ENCODE peak calls at places on chromosomes 5 and 9, in nine cellular contexts. One of them, this sample, is unnamed.

GRCh38 chr5:143685416-143685815 is 126.5 kb upstream of the HMHB1 start:
- DNase-seq in upper lobe of right lung: no peak
- DNase-seq in SK-N-SH: no peak
- DNase-seq in left lung: no peak
- DNase-seq in fibroblast of mammary gland: peak
- DNase-seq in GM12865: no peak
- DNase-seq in BE2C: no peak
- DNase-seq in CD8-positive, alpha-beta memory T cell: no peak
- DNase-seq in fibroblast of the aortic adventitia: peak
- DNase-seq in this sample: no peak

GRCh38 chr5:142597546-142598337 is 88.1 kb downstream of the FGF1 start:
- DNase-seq in left lung: no peak
- DNase-seq in BE2C: peak
- DNase-seq in upper lobe of right lung: no peak
- DNase-seq in fibroblast of the aortic adventitia: peak
- DNase-seq in GM12865: no peak
- DNase-seq in fibroblast of mammary gland: peak
- DNase-seq in CD8-positive, alpha-beta memory T cell: no peak
- DNase-seq in SK-N-SH: no peak
- DNase-seq in this sample: no peak

GRCh38 chr5:126577415-126577814 is 17.6 kb downstream of the ALDH7A1 start:
- DNase-seq in fibroblast of mammary gland: no peak
- DNase-seq in SK-N-SH: no peak
- DNase-seq in GM12865: no peak
- DNase-seq in CD8-positive, alpha-beta memory T cell: no peak
- DNase-seq in left lung: no peak
- DNase-seq in BE2C: no peak
- DNase-seq in fibroblast of the aortic adventitia: no peak
- DNase-seq in upper lobe of right lung: no peak
- DNase-seq in this sample: no peak

GRCh38 chr9:91711755-91712591 is 238.1 kb downstream of the ROR2 start:
- DNase-seq in fibroblast of the aortic adventitia: no peak
- DNase-seq in left lung: no peak
- DNase-seq in fibroblast of mammary gland: peak
- DNase-seq in BE2C: no peak
- DNase-seq in CD8-positive, alpha-beta memory T cell: peak
- DNase-seq in upper lobe of right lung: no peak
- DNase-seq in GM12865: peak
- DNase-seq in SK-N-SH: no peak
- DNase-seq in this sample: no peak

GRCh38 chr9:85453850-85454249 is 287.9 kb downstream of the AGTPBP1 start:
- DNase-seq in left lung: no peak
- DNase-seq in fibroblast of mammary gland: no peak
- DNase-seq in upper lobe of right lung: no peak
- DNase-seq in GM12865: no peak
- DNase-seq in fibroblast of the aortic adventitia: peak
- DNase-seq in SK-N-SH: no peak
- DNase-seq in CD8-positive, alpha-beta memory T cell: no peak
- DNase-seq in BE2C: no peak
- DNase-seq in this sample: no peak

GRCh38 chr9:120774719-120775118 is 18.5 kb downstream of the FBXW2 start:
- DNase-seq in fibroblast of mammary gland: no peak
- DNase-seq in GM12865: no peak
- DNase-seq in SK-N-SH: peak
- DNase-seq in upper lobe of right lung: no peak
- DNase-seq in CD8-positive, alpha-beta memory T cell: no peak
- DNase-seq in fibroblast of the aortic adventitia: no peak
- DNase-seq in left lung: no peak
- DNase-seq in BE2C: no peak
- DNase-seq in this sample: no peak

GRCh38 chr5:132211787-132212186 is 15.9 kb downstream of the P4HA2 start:
- DNase-seq in left lung: no peak
- DNase-seq in fibroblast of the aortic adventitia: peak
- DNase-seq in GM12865: no peak
- DNase-seq in fibroblast of mammary gland: no peak
- DNase-seq in upper lobe of right lung: no peak
- DNase-seq in BE2C: no peak
- DNase-seq in SK-N-SH: no peak
- DNase-seq in CD8-positive, alpha-beta memory T cell: no peak
- DNase-seq in this sample: no peak

GRCh38 chr9:124428751-124429529 is 13.7 kb upstream of the PSMB7 start:
- DNase-seq in BE2C: no peak
- DNase-seq in fibroblast of mammary gland: no peak
- DNase-seq in left lung: no peak
- DNase-seq in SK-N-SH: no peak
- DNase-seq in GM12865: no peak
- DNase-seq in CD8-positive, alpha-beta memory T cell: no peak
- DNase-seq in fibroblast of the aortic adventitia: no peak
- DNase-seq in upper lobe of right lung: no peak
- DNase-seq in this sample: no peak

GRCh38 chr5:141654298-141654697 is 3.1 kb upstream of the FCHSD1 start:
- DNase-seq in fibroblast of the aortic adventitia: peak
- DNase-seq in SK-N-SH: no peak
- DNase-seq in left lung: no peak
- DNase-seq in upper lobe of right lung: peak
- DNase-seq in fibroblast of mammary gland: peak
- DNase-seq in BE2C: no peak
- DNase-seq in CD8-positive, alpha-beta memory T cell: no peak
- DNase-seq in GM12865: no peak
- DNase-seq in this sample: peak

GRCh38 chr5:67214713-67215591 is 18.4 kb upstream of the CD180 start:
- DNase-seq in GM12865: no peak
- DNase-seq in fibroblast of mammary gland: no peak
- DNase-seq in fibroblast of the aortic adventitia: no peak
- DNase-seq in BE2C: no peak
- DNase-seq in SK-N-SH: no peak
- DNase-seq in CD8-positive, alpha-beta memory T cell: no peak
- DNase-seq in upper lobe of right lung: peak
- DNase-seq in left lung: no peak
- DNase-seq in this sample: no peak

GRCh38 chr5:10049825-10050455 is 199.7 kb downstream of the ATPSCKMT start:
- DNase-seq in fibroblast of the aortic adventitia: no peak
- DNase-seq in GM12865: no peak
- DNase-seq in BE2C: no peak
- DNase-seq in CD8-positive, alpha-beta memory T cell: no peak
- DNase-seq in left lung: no peak
- DNase-seq in fibroblast of mammary gland: no peak
- DNase-seq in SK-N-SH: no peak
- DNase-seq in upper lobe of right lung: no peak
- DNase-seq in this sample: peak

DNA sequence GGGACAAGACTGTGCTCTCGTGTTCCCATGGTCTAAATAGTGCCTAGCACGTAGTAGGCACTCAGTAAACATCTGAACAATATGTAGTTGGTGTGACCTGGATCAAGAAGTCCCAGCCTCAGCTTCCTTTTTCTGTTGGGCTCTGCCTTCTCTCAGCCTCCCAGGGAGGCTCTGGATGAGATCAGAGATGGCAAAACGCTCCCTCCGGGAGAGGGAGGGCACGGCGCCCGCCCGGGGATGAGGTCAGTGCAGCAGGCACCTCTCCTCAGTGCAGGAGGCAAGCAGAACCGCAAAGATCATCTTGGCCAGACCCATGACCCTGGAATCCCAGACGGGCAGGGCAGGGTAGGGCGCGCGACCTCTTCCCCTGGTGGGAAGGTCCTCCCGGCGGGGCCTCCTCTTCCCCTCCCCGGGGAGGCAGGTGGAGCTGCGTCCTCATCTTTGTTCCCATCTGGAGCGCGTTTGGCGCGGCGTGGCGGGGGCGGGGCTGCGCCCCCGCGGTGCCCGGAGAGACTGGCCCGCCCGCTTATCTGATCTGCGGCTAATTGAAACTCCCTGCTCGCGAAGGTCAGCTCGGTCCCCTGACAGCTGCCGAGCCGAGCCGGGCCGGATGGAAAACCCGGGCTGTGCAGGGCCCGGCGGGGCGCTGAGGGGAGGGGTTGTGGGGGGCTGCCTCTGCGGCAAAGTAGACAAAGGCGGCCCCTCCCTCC is 60.9 kb downstream of the CXXC5 start:
- DNase-seq in upper lobe of right lung: peak
- DNase-seq in GM12865: no peak
- DNase-seq in left lung: no peak
- DNase-seq in BE2C: peak
- DNase-seq in fibroblast of the aortic adventitia: peak
- DNase-seq in CD8-positive, alpha-beta memory T cell: no peak
- DNase-seq in fibroblast of mammary gland: peak
- DNase-seq in SK-N-SH: peak
- DNase-seq in this sample: peak
- H3K4me3 ChIP-seq in upper lobe of right lung: peak
- H3K4me3 ChIP-seq in GM12865: no peak
- H3K4me3 ChIP-seq in left lung: peak
- H3K4me3 ChIP-seq in BE2C: peak
- H3K4me3 ChIP-seq in fibroblast of the aortic adventitia: no peak
- H3K4me3 ChIP-seq in CD8-positive, alpha-beta memory T cell: no peak
- H3K4me3 ChIP-seq in fibroblast of mammary gland: no peak
- H3K4me3 ChIP-seq in SK-N-SH: peak
- H3K4me3 ChIP-seq in this sample: no peak

GRCh38 chr5:14208071-14209021 is 65.2 kb downstream of the TRIO start:
- DNase-seq in BE2C: no peak
- DNase-seq in GM12865: peak
- DNase-seq in CD8-positive, alpha-beta memory T cell: no peak
- DNase-seq in fibroblast of mammary gland: peak
- DNase-seq in left lung: no peak
- DNase-seq in SK-N-SH: no peak
- DNase-seq in fibroblast of the aortic adventitia: peak
- DNase-seq in upper lobe of right lung: no peak
- DNase-seq in this sample: peak
- H3K4me3 ChIP-seq in BE2C: no peak
- H3K4me3 ChIP-seq in GM12865: peak
- H3K4me3 ChIP-seq in CD8-positive, alpha-beta memory T cell: no peak
- H3K4me3 ChIP-seq in fibroblast of mammary gland: no peak
- H3K4me3 ChIP-seq in left lung: no peak
- H3K4me3 ChIP-seq in SK-N-SH: peak
- H3K4me3 ChIP-seq in fibroblast of the aortic adventitia: peak
- H3K4me3 ChIP-seq in upper lobe of right lung: peak
- H3K4me3 ChIP-seq in this sample: no peak

DNA sequence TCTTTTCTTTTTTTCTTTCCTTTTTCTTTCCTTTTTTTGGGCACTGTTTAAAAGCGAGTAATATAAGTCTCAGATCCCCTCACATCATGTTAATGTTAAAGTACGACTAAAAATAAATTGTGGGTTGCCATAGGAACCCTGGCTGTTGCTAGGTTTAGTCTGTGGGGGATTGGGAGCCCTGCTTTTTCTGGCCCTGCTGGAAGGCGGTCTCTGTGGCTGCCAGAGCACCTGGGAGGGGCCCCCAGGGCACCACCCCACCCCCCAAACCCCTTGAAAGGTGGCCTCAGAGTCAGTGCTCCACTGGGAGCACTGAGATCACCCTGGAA is 66.3 kb upstream of the NEURL1B start:
- DNase-seq in SK-N-SH: no peak
- DNase-seq in CD8-positive, alpha-beta memory T cell: no peak
- DNase-seq in left lung: no peak
- DNase-seq in GM12865: no peak
- DNase-seq in fibroblast of mammary gland: no peak
- DNase-seq in upper lobe of right lung: no peak
- DNase-seq in BE2C: no peak
- DNase-seq in fibroblast of the aortic adventitia: no peak
- DNase-seq in this sample: no peak
- H3K4me3 ChIP-seq in SK-N-SH: no peak
- H3K4me3 ChIP-seq in CD8-positive, alpha-beta memory T cell: no peak
- H3K4me3 ChIP-seq in left lung: no peak
- H3K4me3 ChIP-seq in GM12865: no peak
- H3K4me3 ChIP-seq in fibroblast of mammary gland: no peak
- H3K4me3 ChIP-seq in upper lobe of right lung: no peak
- H3K4me3 ChIP-seq in BE2C: no peak
- H3K4me3 ChIP-seq in fibroblast of the aortic adventitia: no peak
- H3K4me3 ChIP-seq in this sample: no peak

DNA sequence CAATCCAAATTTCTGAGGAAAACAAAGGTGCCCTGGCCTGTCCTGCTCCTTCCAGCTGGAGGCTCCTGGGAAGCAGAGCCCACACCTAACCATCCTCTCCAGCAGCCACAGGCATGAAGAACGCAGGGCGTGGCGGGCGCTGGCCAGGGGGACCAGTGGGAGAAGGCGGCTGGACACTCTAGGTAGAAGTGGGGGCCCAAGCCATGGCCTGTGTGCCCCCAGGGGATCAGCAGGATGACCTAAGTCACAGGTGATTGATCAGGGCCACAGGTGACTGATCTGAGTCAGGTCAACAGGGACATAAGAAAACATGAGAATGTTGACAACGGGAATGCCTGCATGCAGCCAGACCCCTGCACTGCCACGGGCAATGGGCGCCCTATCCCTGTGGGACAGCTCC is 3.4 kb downstream of the QSOX2 start:
- DNase-seq in upper lobe of right lung: no peak
- DNase-seq in GM12865: no peak
- DNase-seq in BE2C: no peak
- DNase-seq in CD8-positive, alpha-beta memory T cell: no peak
- DNase-seq in left lung: no peak
- DNase-seq in SK-N-SH: no peak
- DNase-seq in fibroblast of mammary gland: no peak
- DNase-seq in fibroblast of the aortic adventitia: no peak
- DNase-seq in this sample: no peak
- H3K4me3 ChIP-seq in upper lobe of right lung: no peak
- H3K4me3 ChIP-seq in GM12865: no peak
- H3K4me3 ChIP-seq in BE2C: no peak
- H3K4me3 ChIP-seq in CD8-positive, alpha-beta memory T cell: no peak
- H3K4me3 ChIP-seq in left lung: no peak
- H3K4me3 ChIP-seq in SK-N-SH: no peak
- H3K4me3 ChIP-seq in fibroblast of mammary gland: no peak
- H3K4me3 ChIP-seq in fibroblast of the aortic adventitia: no peak
- H3K4me3 ChIP-seq in this sample: no peak

GRCh38 chr9:137240841-137241489 is at the start of gene TUBB4B:
- DNase-seq in GM12865: peak
- DNase-seq in left lung: peak
- DNase-seq in fibroblast of the aortic adventitia: peak
- DNase-seq in fibroblast of mammary gland: peak
- DNase-seq in SK-N-SH: peak
- DNase-seq in upper lobe of right lung: peak
- DNase-seq in BE2C: peak
- DNase-seq in CD8-positive, alpha-beta memory T cell: peak
- DNase-seq in this sample: peak
- H3K4me3 ChIP-seq in GM12865: peak
- H3K4me3 ChIP-seq in left lung: peak
- H3K4me3 ChIP-seq in fibroblast of the aortic adventitia: peak
- H3K4me3 ChIP-seq in fibroblast of mammary gland: peak
- H3K4me3 ChIP-seq in SK-N-SH: peak
- H3K4me3 ChIP-seq in upper lobe of right lung: peak
- H3K4me3 ChIP-seq in BE2C: peak
- H3K4me3 ChIP-seq in CD8-positive, alpha-beta memory T cell: peak
- H3K4me3 ChIP-seq in this sample: peak

DNA sequence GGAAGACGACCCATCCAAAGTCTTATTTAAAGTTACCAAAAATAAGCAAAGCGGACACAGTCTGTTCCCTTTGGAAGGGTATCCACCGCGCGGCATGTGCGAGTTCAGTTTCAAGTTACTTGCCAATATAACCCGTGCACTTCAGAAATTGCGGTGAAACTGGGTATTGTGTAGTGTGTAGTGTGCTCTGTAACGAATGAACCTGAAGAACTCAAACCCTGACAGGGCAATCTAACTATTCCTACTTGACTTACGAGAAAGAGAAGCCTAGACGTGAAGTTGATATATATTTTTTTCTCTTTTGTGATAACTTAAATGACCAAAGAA is 1.5 kb downstream of the MAN2A1 start:
- DNase-seq in CD8-positive, alpha-beta memory T cell: no peak
- DNase-seq in upper lobe of right lung: no peak
- DNase-seq in SK-N-SH: no peak
- DNase-seq in BE2C: no peak
- DNase-seq in fibroblast of mammary gland: no peak
- DNase-seq in GM12865: no peak
- DNase-seq in left lung: no peak
- DNase-seq in fibroblast of the aortic adventitia: no peak
- DNase-seq in this sample: no peak
- H3K4me3 ChIP-seq in CD8-positive, alpha-beta memory T cell: peak
- H3K4me3 ChIP-seq in upper lobe of right lung: peak
- H3K4me3 ChIP-seq in SK-N-SH: peak
- H3K4me3 ChIP-seq in BE2C: peak
- H3K4me3 ChIP-seq in fibroblast of mammary gland: peak
- H3K4me3 ChIP-seq in GM12865: peak
- H3K4me3 ChIP-seq in left lung: peak
- H3K4me3 ChIP-seq in fibroblast of the aortic adventitia: peak
- H3K4me3 ChIP-seq in this sample: peak

GRCh38 chr9:110536802-110537201 is 42.7 kb downstream of the SVEP1 start:
- DNase-seq in BE2C: no peak
- DNase-seq in GM12865: no peak
- DNase-seq in fibroblast of the aortic adventitia: peak
- DNase-seq in CD8-positive, alpha-beta memory T cell: no peak
- DNase-seq in upper lobe of right lung: no peak
- DNase-seq in left lung: no peak
- DNase-seq in fibroblast of mammary gland: peak
- DNase-seq in SK-N-SH: no peak
- DNase-seq in this sample: peak
- H3K4me3 ChIP-seq in BE2C: no peak
- H3K4me3 ChIP-seq in GM12865: no peak
- H3K4me3 ChIP-seq in fibroblast of the aortic adventitia: no peak
- H3K4me3 ChIP-seq in CD8-positive, alpha-beta memory T cell: no peak
- H3K4me3 ChIP-seq in upper lobe of right lung: no peak
- H3K4me3 ChIP-seq in left lung: no peak
- H3K4me3 ChIP-seq in fibroblast of mammary gland: no peak
- H3K4me3 ChIP-seq in SK-N-SH: no peak
- H3K4me3 ChIP-seq in this sample: no peak

This sample was measured in BJ.